ENCODE peak calls at places on chromosome 4, in four cellular contexts. K is activated T-helper 1 cell treated with Interleukin-2 at 50 U/mL for 16 hours, M is fibroblast of lung, I is T1000. N is an unnamed sample.

GRCh38 chr4:169248645-169249044 is 22.1 kb downstream of the SH3RF1 start:
- DNase-seq in K (no peak), M (no peak), I (no peak), N (no peak)

GRCh38 chr4:86935833-86936721 is 1.3 kb downstream of the AFF1 start:
- DNase-seq in K (peak; percentile 56), M (peak; percentile 78), I (no peak), N (peak; percentile 60)

GRCh38 chr4:142845293-142846070 is 619 bp downstream of the INPP4B start:
- DNase-seq in K (no peak), M (peak; percentile 29), I (no peak), N (no peak)

GRCh38 chr4:681736-682451 is 7.1 kb downstream of the SLC49A3 start:
- DNase-seq in K (no peak), M (no peak), I (no peak), N (no peak)

GRCh38 chr4:87843936-87844335 is 11.2 kb downstream of the MEPE start:
- DNase-seq in K (no peak), M (peak; percentile 91), I (peak; percentile 18), N (peak; percentile 89)

GRCh38 chr4:6674500-6675149 is 19.1 kb upstream of the S100P start:
- DNase-seq in K (peak; percentile 53), M (peak; percentile 34), I (no peak), N (peak; percentile 57)

GRCh38 chr4:1318046-1318375 is 28.3 kb downstream of the MAEA start:
- DNase-seq in K (no peak), M (no peak), I (no peak), N (no peak)

GRCh38 chr4:11404431-11404830 is 24.3 kb downstream of the HS3ST1 start:
- DNase-seq in K (no peak), M (no peak), I (no peak), N (no peak)

GRCh38 chr4:42706086-42706485 is 49.2 kb upstream of the ATP8A1 start:
- DNase-seq in K (no peak), M (no peak), I (no peak), N (no peak)